ENCODE peak calls at places on chromosomes 2 and 18, in six cellular contexts. K is hepatocyte, Q is coronary artery, C is tibial artery, M is Peyer's patch, P is OCI-LY7. A is an unnamed sample.

GRCh38 chr18:7020995-7021777 is 96.4 kb downstream of the LAMA1 start:
- DNase-seq in Q (no peak), C (no peak), K (no peak), M (no peak), P (no peak), A (no peak)

GRCh38 chr2:235939471-235939870 is 228.7 kb downstream of the GBX2 start:
- DNase-seq in P (no peak), K (no peak), Q (no peak), C (no peak), M (no peak), A (no peak)

GRCh38 chr18:56962322-56962721 is 184.6 kb upstream of the BOD1L2 start:
- DNase-seq in K (no peak), C (no peak), P (no peak), M (no peak), Q (no peak), A (no peak)

GRCh38 chr18:73270919-73271318 is 403.1 kb upstream of the NETO1 start:
- DNase-seq in P (no peak), Q (no peak), K (no peak), M (no peak), C (no peak), A (no peak)

GRCh38 chr2:149858916-149859634 is 271.5 kb upstream of the MMADHC start:
- DNase-seq in C (no peak), K (no peak), Q (no peak), M (no peak), P (no peak), A (no peak)

GRCh38 chr2:85888020-85888744 is 608 bp downstream of the ST3GAL5 start:
- DNase-seq in C (no peak), P (peak), Q (no peak), M (peak), K (peak), A (no peak)

GRCh38 chr2:218807626-218808025 is 24.0 kb downstream of the PRKAG3 start:
- DNase-seq in K (no peak), M (no peak), C (no peak), Q (no peak), P (no peak), A (no peak)

GRCh38 chr2:101047774-101048173 is 45.7 kb downstream of the RPL31 start:
- DNase-seq in M (no peak), P (no peak), K (no peak), C (no peak), Q (no peak), A (peak)

GRCh38 chr2:167686691-167687090 is 560.7 kb downstream of the STK39 start:
- DNase-seq in P (no peak), Q (no peak), M (no peak), K (no peak), C (no peak), A (no peak)

GRCh38 chr2:121095257-121096080 is 189.5 kb downstream of the TFCP2L1 start:
- DNase-seq in M (no peak), K (peak), Q (no peak), C (peak), P (no peak), A (peak)

GRCh38 chr2:102773149-102773706 is 11.4 kb downstream of the TMEM182 start:
- DNase-seq in K (no peak), P (no peak), Q (no peak), M (no peak), C (no peak), A (no peak)

GRCh38 chr2:42064417-42064942 is 16.7 kb downstream of the PKDCC start:
- DNase-seq in K (peak), Q (no peak), C (no peak), P (no peak), M (no peak), A (no peak)

GRCh38 chr2:3171564-3172264 is 205.9 kb downstream of the EIPR1 start:
- DNase-seq in C (peak), M (no peak), P (no peak), K (no peak), Q (no peak), A (no peak)

GRCh38 chr2:238791345-238791744 is 56.5 kb upstream of the TWIST2 start:
- DNase-seq in K (no peak), M (no peak), Q (no peak), C (no peak), P (no peak), A (no peak)

GRCh38 chr2:204024503-204024902 is 87.9 kb downstream of the ICOS start:
- DNase-seq in M (no peak), P (peak), Q (no peak), K (peak), C (no peak), A (peak)

GRCh38 chr18:62863629-62864028 is 148.3 kb downstream of the PHLPP1 start:
- DNase-seq in Q (no peak), P (no peak), K (no peak), C (no peak), M (no peak), A (no peak)

GRCh38 chr2:218648473-218649100 is 10.8 kb downstream of the ZNF142 start:
- DNase-seq in K (peak), M (peak), Q (no peak), P (peak), C (no peak), A (peak)

GRCh38 chr18:62877448-62878221 is 162.3 kb downstream of the PHLPP1 start:
- DNase-seq in Q (no peak), M (no peak), K (peak), P (no peak), C (no peak), A (peak)

GRCh38 chr2:238493880-238494572 is 67.3 kb downstream of the ASB1 start:
- DNase-seq in K (peak), Q (no peak), P (peak), M (peak), C (no peak), A (no peak)

GRCh38 chr2:238669581-238670340 is 178.1 kb upstream of the TWIST2 start:
- DNase-seq in Q (no peak), M (no peak), C (no peak), P (no peak), K (no peak), A (no peak)

GRCh38 chr2:210428415-210429179 is 48.0 kb downstream of the LANCL1 start:
- DNase-seq in Q (no peak), M (no peak), K (no peak), C (no peak), P (no peak), A (no peak)

GRCh38 chr2:41896186-41896846 is 151.5 kb upstream of the PKDCC start:
- DNase-seq in Q (no peak), P (no peak), M (no peak), K (no peak), C (no peak), A (no peak)

GRCh38 chr2:66699481-66700180 is 264.7 kb downstream of the MEIS1 start:
- DNase-seq in M (no peak), Q (no peak), K (no peak), C (no peak), P (no peak), A (no peak)

GRCh38 chr2:18536100-18536499 is 24.4 kb downstream of the RDH14 start:
- DNase-seq in K (no peak), Q (no peak), P (no peak), C (no peak), M (no peak), A (no peak)

GRCh38 chr2:69547984-69548715 is 95.4 kb downstream of the AAK1 start:
- DNase-seq in C (no peak), Q (no peak), M (no peak), K (no peak), P (no peak), A (no peak)

GRCh38 chr2:199923924-199924323 is 12.8 kb downstream of the C2orf69 start:
- DNase-seq in K (no peak), Q (no peak), M (no peak), P (no peak), C (no peak), A (no peak)

GRCh38 chr2:213281156-213281555 is 3.1 kb upstream of the SPAG16 start:
- DNase-seq in M (no peak), C (no peak), Q (no peak), P (no peak), K (no peak), A (peak)

GRCh38 chr2:109722026-109722425 is 72.1 kb upstream of the RGPD5 start:
- DNase-seq in M (no peak), Q (no peak), C (peak), P (no peak), K (peak), A (no peak)

GRCh38 chr2:111185496-111186022 is 64.8 kb downstream of the BCL2L11 start:
- DNase-seq in M (no peak), K (peak), P (no peak), Q (no peak), C (peak), A (no peak)

GRCh38 chr18:59885579-59886163 is 14.1 kb upstream of the PMAIP1 start:
- DNase-seq in P (peak), M (peak), Q (no peak), K (no peak), C (no peak), A (peak)

GRCh38 chr2:69436594-69436936 is 670 bp downstream of the NFU1 start:
- DNase-seq in Q (no peak), C (no peak), P (peak), M (no peak), K (peak), A (no peak)

GRCh38 chr18:34729264-34729663 is 19.2 kb downstream of the DTNA start:
- DNase-seq in Q (no peak), C (no peak), M (no peak), P (peak), K (peak), A (no peak)
- TF ChIP-seq CTCF in Q (peak), C (peak), M (peak), P (peak), K (peak), A (peak)

GRCh38 chr18:35491689-35492077 is 6.1 kb downstream of the INO80C start:
- DNase-seq in P (no peak), Q (no peak), C (no peak), K (no peak), M (no peak), A (no peak)

GRCh38 chr18:35494281-35494825 is 3.4 kb downstream of the INO80C start:
- DNase-seq in P (no peak), K (no peak), Q (no peak), C (no peak), M (no peak), A (no peak)

GRCh38 chr18:35497006-35497333 is 790 bp downstream of the INO80C start:
- DNase-seq in C (no peak), K (peak), Q (no peak), M (no peak), P (no peak), A (no peak)

GRCh38 chr18:35497334-35498197 is at the start of gene INO80C:
- DNase-seq in C (peak), M (peak), Q (peak), P (peak), K (peak), A (peak)

DNA sequence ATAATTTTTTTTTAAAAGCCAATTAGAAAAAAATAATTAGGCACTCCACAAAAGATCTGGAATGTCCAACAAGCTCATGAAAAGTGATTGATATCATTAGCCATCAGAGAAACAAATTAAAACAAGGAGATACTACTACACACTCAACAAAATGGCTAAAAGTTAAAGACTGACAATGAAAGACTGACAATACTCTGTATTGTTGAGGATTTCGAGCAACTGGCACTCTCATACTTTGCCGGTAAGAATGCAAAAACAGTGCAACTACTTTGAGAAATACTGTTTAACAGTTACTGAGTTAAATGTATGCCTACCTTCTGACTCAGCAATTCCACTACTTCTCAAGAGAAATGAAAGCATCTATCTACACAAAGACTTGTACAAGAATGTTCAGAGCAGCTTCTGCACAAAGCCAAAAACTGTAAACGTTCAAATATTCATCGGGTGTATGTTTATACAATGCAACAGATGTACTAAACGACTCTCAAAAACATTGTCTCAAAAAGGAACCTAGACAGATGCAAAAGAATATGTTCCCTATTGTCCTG is 1.9 kb downstream of the INO80C start:
- DNase-seq in P (no peak), Q (no peak), C (no peak), M (no peak), K (no peak), A (no peak)
- H3K4me3 ChIP-seq in P (no peak), Q (no peak), C (no peak), M (no peak), K (no peak), A (no peak)

DNA sequence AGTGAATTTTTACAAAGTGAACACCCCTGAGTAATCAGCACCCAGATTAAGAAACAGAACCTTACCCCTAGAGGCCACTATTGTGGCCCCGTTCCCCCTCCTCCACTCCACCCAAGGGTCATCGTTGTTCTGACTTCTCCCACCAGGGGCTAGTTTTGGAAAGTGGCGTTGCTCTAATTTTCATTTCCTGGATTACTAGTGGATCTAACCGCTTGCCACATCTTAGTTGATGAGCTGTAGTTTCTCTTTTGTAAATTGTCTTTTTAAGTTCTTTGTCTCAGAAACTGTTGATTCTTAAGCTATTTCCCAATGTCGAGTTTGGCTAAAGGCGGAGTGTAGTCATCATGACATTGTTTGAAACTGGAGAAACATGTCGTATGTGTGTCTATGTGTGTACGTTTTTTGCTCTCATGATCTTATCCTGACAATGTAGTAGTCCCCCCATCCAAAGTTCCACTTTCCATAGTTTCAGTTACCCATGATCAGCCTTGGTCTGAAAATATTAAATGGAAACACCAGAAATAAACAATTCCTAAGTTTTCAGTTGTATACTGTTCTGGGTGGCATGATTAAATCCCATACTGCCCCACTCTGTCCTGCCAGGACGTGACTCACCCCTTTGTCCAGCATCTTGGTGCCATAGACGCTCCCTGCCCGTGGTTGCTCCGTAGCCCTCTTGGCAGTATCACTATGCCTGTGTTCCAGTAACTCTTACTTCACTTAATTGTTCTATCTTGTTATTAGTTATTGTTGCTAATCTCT is 71.0 kb upstream of the SP3 start:
- DNase-seq in M (no peak), C (peak), K (no peak), Q (no peak), P (no peak), A (no peak)
- TF ChIP-seq CTCF in M (peak), C (peak), K (no peak), Q (no peak), P (peak), A (peak)

GRCh38 chr18:79754831-79755351 is 42.8 kb upstream of the KCNG2 start:
- DNase-seq in P (no peak), Q (no peak), C (peak), K (no peak), M (no peak), A (no peak)
- H3K4me3 ChIP-seq in P (no peak), Q (no peak), C (no peak), K (no peak), M (no peak), A (no peak)

GRCh38 chr2:187581125-187581896 is 27.1 kb upstream of the TFPI start:
- DNase-seq in Q (no peak), M (no peak), C (no peak), P (peak), K (peak), A (peak)
- TF ChIP-seq CTCF in Q (peak), M (peak), C (peak), P (peak), K (peak), A (peak)

DNA sequence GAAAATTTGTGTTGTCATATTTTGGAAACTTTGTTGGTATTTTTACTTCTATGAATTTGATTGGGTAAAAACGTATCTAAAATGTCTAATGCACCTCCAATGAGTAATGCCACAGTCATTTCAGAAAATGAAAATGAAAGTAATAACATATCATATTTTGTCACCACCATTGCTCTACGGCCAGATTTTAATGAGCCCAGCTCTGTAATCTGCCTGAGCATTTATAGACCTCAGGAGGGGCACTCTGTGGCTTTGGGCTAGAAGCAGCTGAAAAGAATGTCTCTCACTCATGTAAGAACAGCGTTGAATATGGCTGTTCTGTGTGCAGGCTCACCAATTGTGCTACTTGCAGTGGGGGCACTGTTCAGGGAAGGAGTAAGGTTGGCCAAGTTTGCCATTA is 32.7 kb upstream of the ABCA12 start:
- DNase-seq in K (no peak), M (no peak), P (no peak), Q (no peak), C (no peak), A (peak)
- H3K4me3 ChIP-seq in K (no peak), M (no peak), P (no peak), Q (peak), C (peak), A (no peak)

GRCh38 chr18:41099451-41099850 is 855.6 kb upstream of the PIK3C3 start:
- DNase-seq in C (no peak), M (no peak), K (no peak), Q (no peak), P (no peak), A (no peak)

GRCh38 chr18:41096504-41096903 is 858.5 kb upstream of the PIK3C3 start:
- DNase-seq in C (no peak), M (no peak), P (no peak), K (peak), Q (no peak), A (peak)
- TF ChIP-seq CTCF in C (no peak), M (no peak), P (no peak), K (peak), Q (no peak), A (peak)

GRCh38 chr18:2854871-2855270 is 8.1 kb downstream of the EMILIN2 start:
- DNase-seq in P (no peak), K (no peak), C (peak), M (no peak), Q (no peak), A (no peak)
- H3K4me3 ChIP-seq in P (no peak), K (no peak), C (no peak), M (no peak), Q (no peak), A (no peak)

GRCh38 chr18:10518595-10519273 is 7.1 kb upstream of the NAPG start:
- DNase-seq in P (no peak), K (peak), C (peak), Q (no peak), M (no peak), A (no peak)
- TF ChIP-seq CTCF in P (peak), K (peak), C (peak), Q (no peak), M (no peak), A (peak)